ENCODE peak calls at places on chromosomes 13 and 19, in four cellular contexts. Q is psoas muscle, U is lung, P is endodermal cell. W is an unnamed sample.

GRCh38 chr13:69324109-69324886 is 783.3 kb upstream of the ATXN8OS start:
- DNase-seq in P (no peak), Q (no peak), U (no peak), W (no peak)

GRCh38 chr19:23817519-23817918 is 58.8 kb upstream of the ZNF681 start:
- DNase-seq in Q (no peak), P (peak), U (no peak), W (no peak)

GRCh38 chr13:21676611-21677021 is 5.7 kb downstream of the FGF9 start:
- DNase-seq in Q (no peak), P (peak), U (no peak), W (no peak)

GRCh38 chr13:24664726-24665409 is 15.3 kb upstream of the ATP12A start:
- DNase-seq in P (no peak), Q (no peak), U (no peak), W (no peak)

GRCh38 chr19:16160943-16161560 is 12.3 kb downstream of the CIB3 start:
- DNase-seq in U (no peak), Q (no peak), P (no peak), W (no peak)

GRCh38 chr13:109764474-109765292 is 21.7 kb downstream of the IRS2 start:
- DNase-seq in U (no peak), Q (peak), P (no peak), W (no peak)

GRCh38 chr13:34412817-34413365 is 529.2 kb upstream of the NBEA start:
- DNase-seq in U (no peak), P (no peak), Q (no peak), W (no peak)

GRCh38 chr19:3175761-3176714 is 2.5 kb upstream of the S1PR4 start:
- DNase-seq in U (peak), P (no peak), Q (no peak), W (no peak)

GRCh38 chr19:8305798-8306197 is 2.4 kb downstream of the CD320 start:
- DNase-seq in P (no peak), Q (peak), U (peak), W (no peak)

GRCh38 chr19:33639034-33639681 is 17.4 kb downstream of the CHST8 start:
- DNase-seq in Q (no peak), P (no peak), U (no peak), W (no peak)

GRCh38 chr13:89783221-89783755 is 1564.2 kb upstream of the MIR17HG start:
- DNase-seq in U (no peak), P (no peak), Q (no peak), W (no peak)

GRCh38 chr13:89784161-89784809 is 1563.2 kb upstream of the MIR17HG start:
- DNase-seq in P (no peak), U (no peak), Q (no peak), W (no peak)
- TF ChIP-seq CTCF in P (no peak), U (no peak), Q (no peak), W (no peak)

GRCh38 chr13:79659161-79659560 is 178.2 kb downstream of the NDFIP2 start:
- DNase-seq in P (no peak), Q (peak), U (no peak), W (no peak)
- TF ChIP-seq CTCF in P (no peak), Q (no peak), U (no peak), W (no peak)

GRCh38 chr19:18780081-18780480 is 11.0 kb downstream of the COMP start:
- DNase-seq in Q (no peak), P (no peak), U (no peak), W (no peak)

GRCh38 chr19:18781885-18782527 is 9.1 kb downstream of the COMP start:
- DNase-seq in Q (no peak), U (no peak), P (no peak), W (no peak)

GRCh38 chr19:18778826-18779354 is 12.2 kb downstream of the COMP start:
- DNase-seq in P (no peak), Q (no peak), U (no peak), W (no peak)

GRCh38 chr19:18781047-18781600 is 10.0 kb downstream of the COMP start:
- DNase-seq in Q (no peak), P (no peak), U (no peak), W (no peak)

DNA sequence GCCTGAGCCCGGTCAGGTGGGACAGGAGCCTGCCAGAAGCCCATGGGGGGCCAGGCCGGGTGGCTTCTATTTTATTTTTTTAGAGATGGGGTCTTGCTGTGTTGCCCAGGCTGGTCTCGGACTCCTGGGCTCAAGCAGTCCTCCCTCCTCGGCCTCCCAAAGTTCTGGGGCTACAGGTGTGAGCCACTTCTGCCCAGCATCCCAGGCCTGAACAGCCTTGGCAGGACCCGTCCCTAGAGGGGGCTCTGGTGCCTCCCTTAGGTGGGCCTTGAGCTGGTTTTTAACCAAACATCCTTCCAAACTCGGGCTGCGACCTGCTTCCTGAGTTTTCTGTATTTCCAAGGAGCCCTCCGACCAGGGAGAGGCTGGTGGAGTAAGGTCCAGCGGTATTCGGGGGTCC is 10.5 kb downstream of the COMP start:
- DNase-seq in U (no peak), Q (no peak), P (peak), W (no peak)
- TF ChIP-seq CTCF in U (no peak), Q (no peak), P (peak), W (no peak)

DNA sequence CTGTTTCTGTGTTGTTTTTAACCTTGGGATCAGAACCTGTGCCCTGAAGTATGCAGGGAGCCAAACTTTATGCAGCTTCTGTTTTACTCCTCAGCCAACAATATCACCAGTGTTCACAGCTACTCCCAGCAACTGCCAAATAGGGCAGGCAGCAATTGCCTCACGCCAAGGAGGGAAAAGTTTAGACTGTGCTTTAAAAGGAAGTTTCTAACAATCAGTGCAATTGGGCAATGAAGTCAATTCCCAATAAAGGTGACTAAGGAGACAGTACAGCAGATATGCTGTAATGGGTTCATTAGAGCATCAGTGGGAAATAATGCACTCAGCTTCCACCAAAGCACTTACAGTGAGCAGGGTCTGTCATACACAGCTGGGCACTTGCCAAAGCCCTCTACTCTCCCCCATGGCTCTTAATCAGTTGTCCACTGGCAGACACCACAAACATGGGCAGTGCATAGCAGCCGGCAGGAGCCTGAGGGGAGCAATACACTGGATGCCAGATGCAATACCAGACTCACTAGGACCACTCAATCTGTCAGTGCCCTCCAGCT is 19.3 kb downstream of the ENOX1 start:
- DNase-seq in P (no peak), U (no peak), Q (peak), W (no peak)
- TF ChIP-seq CTCF in P (no peak), U (no peak), Q (no peak), W (no peak)

GRCh38 chr19:48444129-48444932 is 1.5 kb upstream of the GRWD1 start:
- DNase-seq in U (no peak), P (peak), Q (no peak), W (no peak)

GRCh38 chr19:48446579-48446978 is 796 bp downstream of the GRWD1 start:
- DNase-seq in P (no peak), U (no peak), Q (no peak), W (no peak)

GRCh38 chr19:48444933-48445194 is 919 bp upstream of the GRWD1 start:
- DNase-seq in P (no peak), Q (no peak), U (no peak), W (no peak)

GRCh38 chr19:48445256-48445605 is 552 bp upstream of the GRWD1 start:
- DNase-seq in P (peak), U (no peak), Q (no peak), W (no peak)

GRCh38 chr19:48445606-48446481 is at the start of gene GRWD1:
- DNase-seq in U (peak), Q (peak), P (peak), W (peak)
- TF ChIP-seq CTCF in U (no peak), Q (no peak), P (peak), W (no peak)

GRCh38 chr13:66111628-66112027 is 1118.5 kb downstream of the PCDH9 start:
- DNase-seq in U (no peak), P (peak), Q (no peak), W (no peak)
- TF ChIP-seq CTCF in U (no peak), P (peak), Q (no peak), W (no peak)

GRCh38 chr19:55986487-55986886 is at the start of gene NLRP5:
- DNase-seq in U (no peak), Q (no peak), P (no peak), W (no peak)
- TF ChIP-seq CTCF in U (no peak), Q (no peak), P (no peak), W (no peak)

DNA sequence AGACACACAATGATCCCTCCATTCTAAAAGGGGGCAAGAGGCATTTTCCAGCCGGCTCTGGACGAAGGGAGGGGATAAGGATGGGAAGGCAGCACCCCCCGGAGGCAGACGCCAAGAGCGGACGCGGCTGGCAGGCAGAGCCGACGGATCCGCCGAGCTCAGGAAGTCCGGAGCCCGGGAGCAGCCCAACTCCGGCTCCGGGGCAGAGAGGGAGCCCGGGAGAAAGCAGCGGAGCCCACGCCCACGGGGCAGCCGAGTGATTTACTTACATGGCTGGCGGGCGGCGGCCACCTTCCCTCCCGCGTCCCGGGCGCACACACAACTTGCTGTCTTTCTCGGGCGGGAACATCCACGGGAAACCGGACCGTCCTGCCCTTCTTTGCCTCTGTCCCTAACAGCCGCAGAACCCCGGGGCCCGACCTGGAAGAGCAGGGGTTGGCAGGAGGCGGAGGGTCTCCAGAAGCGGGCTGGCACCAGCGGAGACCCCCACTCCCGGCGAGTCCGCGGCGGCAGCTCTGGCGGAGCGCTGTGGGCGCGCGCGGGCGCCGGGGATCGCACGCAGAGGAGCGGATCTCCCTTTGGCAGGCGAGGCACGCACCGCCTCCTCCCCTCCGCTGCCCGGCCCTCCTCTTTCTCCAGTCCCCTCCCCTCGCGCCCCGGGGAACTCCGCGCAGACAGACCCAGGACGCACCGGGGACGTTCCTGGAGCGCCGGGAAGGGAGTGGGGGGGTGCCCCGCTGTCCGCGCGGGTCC is at the start of gene LHFPL6:
- DNase-seq in U (peak), P (peak), Q (peak), W (peak)
- TF ChIP-seq CTCF in U (no peak), P (peak), Q (no peak), W (no peak)